ENCODE peak calls at places on chromosomes 13 and 19, in four cellular contexts. One of them, this sample, is unnamed.

GRCh38 chr19:37551123-37551993 is 43.2 kb downstream of the ZNF571 start:
- DNase-seq in adrenal gland: no peak
- DNase-seq in ascending aorta: no peak
- DNase-seq in stomach: no peak
- DNase-seq in this sample: no peak

GRCh38 chr13:52879950-52880650 is 31.7 kb upstream of the PCDH8 start:
- DNase-seq in adrenal gland: no peak
- DNase-seq in stomach: no peak
- DNase-seq in ascending aorta: no peak
- DNase-seq in this sample: no peak

GRCh38 chr13:44088409-44088808 is 208.7 kb downstream of the LACC1 start:
- DNase-seq in ascending aorta: no peak
- DNase-seq in adrenal gland: no peak
- DNase-seq in stomach: no peak
- DNase-seq in this sample: no peak

GRCh38 chr13:46609052-46609451 is 56.1 kb downstream of the LRCH1 start:
- DNase-seq in adrenal gland: no peak
- DNase-seq in stomach: no peak
- DNase-seq in ascending aorta: no peak
- DNase-seq in this sample: no peak

GRCh38 chr19:16830679-16831078 is 1.5 kb downstream of the SIN3B start:
- DNase-seq in ascending aorta: no peak
- DNase-seq in adrenal gland: peak; percentile 23
- DNase-seq in stomach: no peak
- DNase-seq in this sample: no peak

GRCh38 chr19:2329162-2329505 is 650 bp downstream of the SPPL2B start:
- DNase-seq in stomach: no peak
- DNase-seq in adrenal gland: no peak
- DNase-seq in ascending aorta: no peak
- DNase-seq in this sample: no peak

GRCh38 chr13:45781553-45782326 is 69.8 kb downstream of the SIAH3 start:
- DNase-seq in ascending aorta: no peak
- DNase-seq in adrenal gland: peak; percentile 33
- DNase-seq in stomach: peak; percentile 79
- DNase-seq in this sample: peak; percentile 4

GRCh38 chr13:20945952-20946383 is 43.4 kb upstream of the XPO4 start:
- DNase-seq in ascending aorta: no peak
- DNase-seq in stomach: no peak
- DNase-seq in adrenal gland: no peak
- DNase-seq in this sample: no peak

GRCh38 chr19:13861714-13862531 is 15.0 kb upstream of the NANOS3 start:
- DNase-seq in adrenal gland: peak; percentile 93
- DNase-seq in stomach: peak; percentile 93
- DNase-seq in ascending aorta: peak; percentile 76
- DNase-seq in this sample: peak; percentile 71

GRCh38 chr13:26656919-26657318 is 99.4 kb downstream of the WASF3 start:
- DNase-seq in ascending aorta: no peak
- DNase-seq in stomach: no peak
- DNase-seq in adrenal gland: peak; percentile 57
- DNase-seq in this sample: no peak

GRCh38 chr19:55487884-55488687 is at the start of gene SSC5D:
- DNase-seq in ascending aorta: no peak
- DNase-seq in stomach: no peak
- DNase-seq in adrenal gland: peak; percentile 60
- DNase-seq in this sample: no peak

GRCh38 chr13:42574435-42575311 is 721 bp downstream of the TNFSF11 start:
- DNase-seq in adrenal gland: no peak
- DNase-seq in ascending aorta: no peak
- DNase-seq in stomach: no peak
- DNase-seq in this sample: no peak

GRCh38 chr13:66218583-66218982 is 1011.6 kb downstream of the PCDH9 start:
- DNase-seq in ascending aorta: no peak
- DNase-seq in adrenal gland: no peak
- DNase-seq in stomach: no peak
- DNase-seq in this sample: no peak

GRCh38 chr19:35332817-35333216 is 3.8 kb downstream of the CD22 start:
- DNase-seq in ascending aorta: no peak
- DNase-seq in adrenal gland: no peak
- DNase-seq in stomach: no peak
- DNase-seq in this sample: no peak

GRCh38 chr19:51327066-51327985 is 14.6 kb downstream of the VSIG10L start:
- DNase-seq in stomach: peak; percentile 28
- DNase-seq in ascending aorta: no peak
- DNase-seq in adrenal gland: peak; percentile 49
- DNase-seq in this sample: no peak

GRCh38 chr19:17860331-17860992 is 752 bp downstream of the RPL18A start:
- DNase-seq in ascending aorta: no peak
- DNase-seq in stomach: no peak
- DNase-seq in adrenal gland: no peak
- DNase-seq in this sample: no peak

GRCh38 chr13:111943229-111943795 is 123.6 kb upstream of the SOX1 start:
- DNase-seq in adrenal gland: no peak
- DNase-seq in ascending aorta: no peak
- DNase-seq in stomach: peak; percentile 13
- DNase-seq in this sample: no peak

GRCh38 chr19:4277051-4277700 is 1.9 kb upstream of the SHD start:
- DNase-seq in stomach: no peak
- DNase-seq in adrenal gland: no peak
- DNase-seq in ascending aorta: no peak
- DNase-seq in this sample: no peak

GRCh38 chr19:45682908-45683307 is 8.8 kb downstream of the SNRPD2 start:
- DNase-seq in stomach: no peak
- DNase-seq in ascending aorta: no peak
- DNase-seq in adrenal gland: no peak
- DNase-seq in this sample: no peak

GRCh38 chr13:75870397-75870801 is 234.3 kb downstream of the LMO7 start:
- DNase-seq in stomach: no peak
- DNase-seq in ascending aorta: no peak
- DNase-seq in adrenal gland: no peak
- DNase-seq in this sample: no peak

GRCh38 chr19:44988896-44989563 is 12.2 kb upstream of the RELB start:
- DNase-seq in adrenal gland: peak; percentile 78
- DNase-seq in ascending aorta: no peak
- DNase-seq in stomach: peak; percentile 74
- DNase-seq in this sample: no peak

GRCh38 chr13:68888832-68889231 is 1218.8 kb upstream of the ATXN8OS start:
- DNase-seq in ascending aorta: no peak
- DNase-seq in adrenal gland: no peak
- DNase-seq in stomach: no peak
- DNase-seq in this sample: no peak

GRCh38 chr13:86446311-86446710 is 647.1 kb upstream of the SLITRK6 start:
- DNase-seq in adrenal gland: no peak
- DNase-seq in ascending aorta: no peak
- DNase-seq in stomach: no peak
- DNase-seq in this sample: no peak

GRCh38 chr19:22606954-22607652 is 27.0 kb upstream of the ZNF492 start:
- DNase-seq in adrenal gland: no peak
- DNase-seq in stomach: no peak
- DNase-seq in ascending aorta: no peak
- DNase-seq in this sample: no peak

GRCh38 chr19:51593138-51593890 is 22.2 kb downstream of the ZNF175 start:
- DNase-seq in adrenal gland: no peak
- DNase-seq in ascending aorta: no peak
- DNase-seq in stomach: no peak
- DNase-seq in this sample: no peak

GRCh38 chr13:77896977-77897376 is 21.7 kb downstream of the EDNRB start:
- DNase-seq in stomach: no peak
- DNase-seq in adrenal gland: no peak
- DNase-seq in ascending aorta: no peak
- DNase-seq in this sample: no peak

GRCh38 chr19:17394891-17395415 is 957 bp upstream of the CCDC194 start:
- DNase-seq in stomach: peak; percentile 58
- DNase-seq in adrenal gland: peak; percentile 74
- DNase-seq in ascending aorta: no peak
- DNase-seq in this sample: no peak

GRCh38 chr13:50451609-50452008 is 391.9 kb downstream of the DLEU7 start:
- DNase-seq in ascending aorta: no peak
- DNase-seq in stomach: no peak
- DNase-seq in adrenal gland: no peak
- DNase-seq in this sample: no peak

GRCh38 chr13:64248371-64249065 is 2832.9 kb upstream of the PCDH20 start:
- DNase-seq in adrenal gland: no peak
- DNase-seq in stomach: no peak
- DNase-seq in ascending aorta: no peak
- DNase-seq in this sample: no peak

GRCh38 chr19:49442354-49442753 is 1.0 kb upstream of the SLC17A7 start:
- DNase-seq in ascending aorta: no peak
- DNase-seq in stomach: no peak
- DNase-seq in adrenal gland: peak; percentile 43
- DNase-seq in this sample: no peak

GRCh38 chr19:18500820-18501219 is 21.1 kb downstream of the ELL start:
- DNase-seq in adrenal gland: no peak
- DNase-seq in ascending aorta: no peak
- DNase-seq in stomach: peak; percentile 93
- DNase-seq in this sample: peak; percentile 70

GRCh38 chr19:16679811-16680210 is 18.9 kb downstream of the TMEM38A start:
- DNase-seq in adrenal gland: no peak
- DNase-seq in stomach: no peak
- DNase-seq in ascending aorta: no peak
- DNase-seq in this sample: no peak

GRCh38 chr13:87274209-87274819 is 396.9 kb upstream of the SLITRK5 start:
- DNase-seq in ascending aorta: no peak
- DNase-seq in adrenal gland: peak; percentile 30
- DNase-seq in stomach: no peak
- DNase-seq in this sample: no peak

GRCh38 chr19:23867895-23868294 is 46.8 kb upstream of the ZNF726 start:
- DNase-seq in ascending aorta: no peak
- DNase-seq in stomach: no peak
- DNase-seq in adrenal gland: no peak
- DNase-seq in this sample: no peak

GRCh38 chr13:63501702-63502101 is 2086.1 kb upstream of the PCDH20 start:
- DNase-seq in adrenal gland: no peak
- DNase-seq in stomach: no peak
- DNase-seq in ascending aorta: no peak
- DNase-seq in this sample: no peak

DNA sequence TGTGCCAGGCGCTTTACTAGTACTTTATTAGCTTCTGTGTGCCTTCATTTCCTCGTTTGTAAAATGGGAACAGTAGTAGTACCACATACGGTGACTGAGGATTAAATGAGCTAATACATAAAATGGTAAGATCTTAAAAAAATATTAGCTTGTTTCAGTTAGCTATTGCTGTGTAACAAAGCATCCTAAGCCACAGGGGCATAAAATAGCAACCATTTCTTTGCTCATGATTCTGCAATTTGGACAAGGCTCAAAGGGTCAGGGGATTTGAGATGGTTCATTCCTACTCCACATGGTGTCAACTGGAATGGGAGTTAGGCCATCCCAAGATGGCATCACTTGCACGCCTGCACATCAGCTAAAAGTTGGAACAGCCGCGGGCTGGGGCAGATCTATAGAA is 13.3 kb downstream of the DYRK1B start:
- DNase-seq in adrenal gland: no peak
- DNase-seq in ascending aorta: no peak
- DNase-seq in stomach: no peak
- DNase-seq in this sample: no peak
- H3K4me1 ChIP-seq in adrenal gland: peaks cover 6% of the 10 kb centered on the region
- H3K4me1 ChIP-seq in ascending aorta: no peaks in the 10 kb centered on the region
- H3K4me1 ChIP-seq in stomach: peaks cover 11% of the 10 kb centered on the region
- H3K4me1 ChIP-seq in this sample: peaks cover 3% of the 10 kb centered on the region

GRCh38 chr19:29941828-29942403 is at the start of gene URI1:
- DNase-seq in adrenal gland: peak; percentile 90
- DNase-seq in stomach: peak; percentile 93
- DNase-seq in ascending aorta: peak; percentile 28
- DNase-seq in this sample: peak; percentile 65
- H3K4me1 ChIP-seq in adrenal gland: peaks cover 37% of the 10 kb centered on the region
- H3K4me1 ChIP-seq in stomach: peaks cover 22% of the 10 kb centered on the region
- H3K4me1 ChIP-seq in ascending aorta: peaks cover 18% of the 10 kb centered on the region
- H3K4me1 ChIP-seq in this sample: peaks cover 23% of the 10 kb centered on the region

DNA sequence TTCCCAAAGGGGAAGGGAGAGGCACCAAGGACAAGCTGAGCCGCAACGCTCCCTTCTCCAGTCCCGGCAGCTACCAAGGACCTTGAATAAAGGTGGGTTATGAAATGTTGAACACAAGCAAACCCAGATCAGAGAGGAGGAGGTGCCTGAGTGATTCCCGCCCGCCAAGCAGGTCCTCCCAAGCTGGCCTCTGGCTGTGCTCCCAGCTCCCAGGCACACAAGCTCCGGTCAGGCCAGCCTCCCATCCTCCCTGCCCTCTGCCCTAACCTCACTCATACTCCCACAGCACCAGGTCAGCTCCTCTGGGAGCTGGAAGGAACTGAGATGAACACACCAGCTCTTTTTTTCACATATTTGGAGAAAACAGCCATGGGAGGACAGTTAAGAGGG is 3.7 kb downstream of the NAPA start:
- DNase-seq in ascending aorta: no peak
- DNase-seq in adrenal gland: peak; percentile 87
- DNase-seq in stomach: peak; percentile 65
- DNase-seq in this sample: no peak
- H3K4me1 ChIP-seq in ascending aorta: peaks cover 62% of the 10 kb centered on the region
- H3K4me1 ChIP-seq in adrenal gland: peaks cover 76% of the 10 kb centered on the region
- H3K4me1 ChIP-seq in stomach: peaks cover 80% of the 10 kb centered on the region
- H3K4me1 ChIP-seq in this sample: peaks cover 58% of the 10 kb centered on the region

GRCh38 chr13:30410705-30411125 is 11.6 kb upstream of the UBE2L5 start:
- DNase-seq in ascending aorta: no peak
- DNase-seq in adrenal gland: no peak
- DNase-seq in stomach: no peak
- DNase-seq in this sample: no peak
- H3K4me1 ChIP-seq in ascending aorta: peaks cover 21% of the 10 kb centered on the region
- H3K4me1 ChIP-seq in adrenal gland: peaks cover 4% of the 10 kb centered on the region
- H3K4me1 ChIP-seq in stomach: peaks cover 6% of the 10 kb centered on the region
- H3K4me1 ChIP-seq in this sample: peaks cover 24% of the 10 kb centered on the region

GRCh38 chr13:98542568-98543379 is 34.1 kb downstream of the STK24 start:
- DNase-seq in stomach: no peak
- DNase-seq in ascending aorta: no peak
- DNase-seq in adrenal gland: no peak
- DNase-seq in this sample: no peak

GRCh38 chr13:98539655-98540054 is 37.3 kb downstream of the STK24 start:
- DNase-seq in ascending aorta: no peak
- DNase-seq in stomach: no peak
- DNase-seq in adrenal gland: no peak
- DNase-seq in this sample: no peak

GRCh38 chr13:98541701-98542203 is 35.2 kb downstream of the STK24 start:
- DNase-seq in ascending aorta: no peak
- DNase-seq in adrenal gland: peak; percentile 54
- DNase-seq in stomach: no peak
- DNase-seq in this sample: no peak

GRCh38 chr13:98541211-98541610 is 35.7 kb downstream of the STK24 start:
- DNase-seq in adrenal gland: no peak
- DNase-seq in ascending aorta: no peak
- DNase-seq in stomach: no peak
- DNase-seq in this sample: no peak

DNA sequence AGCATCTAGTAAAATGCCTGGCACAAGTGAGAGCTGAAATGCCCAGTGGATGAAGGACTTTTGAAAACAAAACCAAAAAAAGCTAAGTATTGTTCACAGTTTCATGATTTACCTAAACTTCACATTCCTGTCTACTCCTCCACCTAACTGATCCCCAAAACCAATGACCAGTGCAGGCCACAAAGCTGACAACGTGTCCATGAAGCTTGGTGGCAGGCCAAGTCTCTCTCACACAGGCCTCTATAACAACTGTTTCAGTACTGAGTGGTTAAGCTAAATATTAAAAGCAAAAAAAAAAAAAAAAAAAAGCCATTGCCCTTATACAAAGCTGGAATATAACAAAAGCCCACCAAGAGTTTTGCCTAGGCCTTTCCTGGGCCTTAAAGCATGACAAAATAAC is 36.4 kb downstream of the STK24 start:
- DNase-seq in ascending aorta: no peak
- DNase-seq in stomach: no peak
- DNase-seq in adrenal gland: no peak
- DNase-seq in this sample: no peak
- H3K4me1 ChIP-seq in ascending aorta: peaks cover 18% of the 10 kb centered on the region
- H3K4me1 ChIP-seq in stomach: peaks cover 58% of the 10 kb centered on the region
- H3K4me1 ChIP-seq in adrenal gland: peaks cover 49% of the 10 kb centered on the region
- H3K4me1 ChIP-seq in this sample: peaks cover 16% of the 10 kb centered on the region